ENCODE peak calls at places on chromosomes 13 and 19, in eight cellular contexts. V is epithelial cell of esophagus; H is astrocyte of the spinal cord; F is bronchial epithelial cell; B is breast epithelium; G is CD4-positive, alpha-beta memory T cell; C is thyroid gland; M is mesendoderm. K is an unnamed sample.
A peak's percentile ranks its signal among the peaks of the same experiment; 100 is the strongest.

GRCh38 chr13:111123649-111124048 is 8.5 kb downstream of the ARHGEF7 start:
- DNase-seq in C (no peak), F (no peak), V (no peak), H (no peak), B (no peak), G (no peak), M (no peak), K (no peak)

GRCh38 chr13:109768616-109769015 is 17.8 kb downstream of the IRS2 start:
- DNase-seq in M (no peak), B (no peak), F (no peak), C (no peak), H (no peak), G (no peak), V (no peak), K (no peak)

GRCh38 chr19:31612873-31613272 is 263.6 kb upstream of the TSHZ3 start:
- DNase-seq in V (no peak), G (no peak), F (no peak), H (no peak), B (no peak), C (no peak), M (peak; percentile 2), K (no peak)

GRCh38 chr19:41657157-41657556 is 30.3 kb upstream of the CEACAM4 start:
- DNase-seq in G (peak; percentile 52), V (no peak), C (no peak), F (no peak), B (no peak), M (no peak), H (no peak), K (no peak)

GRCh38 chr13:27481766-27482165 is 31.4 kb upstream of the MTIF3 start:
- DNase-seq in H (peak; percentile 13), G (no peak), B (no peak), V (peak; percentile 63), C (peak; percentile 49), M (peak; percentile 84), F (peak; percentile 29), K (no peak)

GRCh38 chr19:4764290-4764660 is 27.3 kb upstream of the FEM1A start:
- DNase-seq in M (no peak), F (no peak), B (no peak), C (no peak), H (no peak), G (no peak), V (no peak), K (no peak)

GRCh38 chr13:31224174-31224669 is 24.4 kb downstream of the B3GLCT start:
- DNase-seq in G (no peak), C (no peak), V (no peak), F (no peak), B (no peak), M (no peak), H (no peak), K (no peak)

GRCh38 chr19:30336290-30336689 is 35.9 kb upstream of the ZNF536 start:
- DNase-seq in G (no peak), V (no peak), M (no peak), H (no peak), C (no peak), B (no peak), F (no peak), K (no peak)

GRCh38 chr19:2033825-2034159 is 17.3 kb downstream of the MKNK2 start:
- DNase-seq in C (no peak), H (no peak), B (no peak), G (no peak), F (no peak), V (no peak), M (no peak), K (no peak)

GRCh38 chr19:2035590-2035991 is 15.5 kb downstream of the MKNK2 start:
- DNase-seq in B (no peak), H (no peak), F (no peak), C (peak; percentile 6), V (no peak), M (no peak), G (no peak), K (no peak)

GRCh38 chr19:2034729-2035589 is 16.1 kb downstream of the MKNK2 start:
- DNase-seq in F (peak; percentile 29), H (no peak), V (peak; percentile 60), B (no peak), G (peak; percentile 85), M (peak; percentile 86), C (peak; percentile 39), K (no peak)

GRCh38 chr19:2033115-2033824 is 17.8 kb upstream of the BTBD2 start:
- DNase-seq in C (no peak), H (no peak), F (no peak), B (no peak), M (no peak), V (no peak), G (no peak), K (no peak)

DNA sequence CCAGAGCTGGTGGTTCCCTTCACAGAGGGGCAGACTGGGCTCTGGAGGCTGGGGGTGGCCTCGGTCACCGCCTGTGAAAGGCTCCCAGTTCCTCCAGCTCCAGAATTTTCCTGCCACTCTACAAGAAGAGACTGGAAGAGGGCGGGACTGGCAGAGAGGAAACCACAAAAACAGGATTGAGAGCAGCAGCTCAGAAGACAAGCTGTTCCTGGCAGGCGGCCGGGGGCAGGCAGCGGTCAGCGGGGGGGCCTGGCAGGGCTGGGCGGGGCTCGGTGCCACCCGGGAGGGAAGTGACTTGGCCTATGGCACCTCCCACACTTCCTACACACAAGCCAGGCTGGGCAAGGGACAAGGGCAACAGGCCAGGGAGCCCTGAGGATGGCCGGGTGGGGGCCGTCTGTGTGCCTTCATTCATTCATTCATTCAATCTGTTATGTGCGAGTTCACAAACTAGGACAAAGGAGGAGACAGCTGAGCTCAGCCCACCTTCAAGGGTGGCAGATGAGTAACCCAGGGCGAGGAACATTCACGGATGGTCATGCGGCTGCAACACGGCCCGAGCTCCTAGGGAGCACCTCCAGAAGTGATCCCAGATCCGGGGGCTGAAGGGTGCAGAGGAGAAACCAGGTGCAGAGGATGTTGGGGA is 16.9 kb upstream of the BTBD2 start:
- DNase-seq in V (peak; percentile 86), F (peak; percentile 81), H (peak; percentile 88), G (peak; percentile 65), C (peak; percentile 99), B (peak; percentile 99), M (no peak), K (peak; percentile 55)
- H3K4me3 ChIP-seq in V (peak overlapping the region; percentile 19), F (no peak overlapping the region), H (no peak overlapping the region), G (no peak overlapping the region), C (no peak overlapping the region), B (no peak overlapping the region), M (no peak overlapping the region), K (peak overlapping the region; percentile 23)

GRCh38 chr19:44872661-44873060 is 18.4 kb upstream of the TOMM40 start:
- DNase-seq in F (no peak), G (no peak), H (no peak), M (no peak), V (no peak), B (no peak), C (no peak), K (no peak)

GRCh38 chr19:44874317-44874716 is 16.7 kb upstream of the TOMM40 start:
- DNase-seq in B (no peak), C (no peak), V (no peak), M (no peak), H (no peak), G (no peak), F (no peak), K (no peak)

GRCh38 chr19:44878119-44878865 is 12.8 kb upstream of the TOMM40 start:
- DNase-seq in H (no peak), F (no peak), C (peak; percentile 54), M (no peak), V (no peak), B (peak; percentile 72), G (no peak), K (no peak)

GRCh38 chr19:44876930-44877530 is 14.0 kb upstream of the TOMM40 start:
- DNase-seq in C (no peak), F (no peak), G (no peak), M (no peak), H (peak; percentile 21), V (no peak), B (no peak), K (no peak)

DNA sequence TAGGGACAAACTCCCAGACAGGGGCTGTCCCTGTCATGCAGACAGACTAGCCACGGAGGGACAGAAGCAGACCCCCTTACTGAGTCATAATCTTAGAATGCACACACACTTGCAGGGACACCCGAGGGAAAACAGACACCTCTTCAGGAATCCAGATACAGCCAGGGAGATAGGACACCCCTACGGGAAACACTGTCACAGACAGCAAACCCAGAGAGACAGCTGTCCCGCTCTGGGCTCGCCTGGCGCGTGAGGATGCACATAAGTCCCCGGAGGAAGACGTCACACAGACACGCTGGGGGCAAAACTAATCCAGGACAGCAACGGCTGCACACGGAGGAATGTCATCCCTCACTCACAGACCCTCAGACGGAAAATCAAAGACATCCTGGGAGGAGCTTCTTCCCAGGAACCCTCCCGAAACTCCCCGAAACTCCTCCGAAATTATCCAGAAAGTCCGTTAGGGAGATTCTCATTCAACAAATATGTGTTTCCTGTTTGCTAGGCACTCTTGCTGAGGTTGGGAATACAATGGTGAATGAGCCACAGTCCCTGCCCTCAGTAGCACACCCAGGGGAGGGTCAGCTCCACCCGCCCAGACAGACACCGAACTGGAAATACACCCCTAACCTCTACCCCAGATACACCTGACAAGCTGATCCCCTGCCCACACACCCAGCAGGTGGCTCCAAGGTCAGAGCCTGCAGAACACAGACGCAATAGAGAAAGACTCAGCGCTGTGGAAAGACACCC is 15.2 kb upstream of the TOMM40 start:
- DNase-seq in M (no peak), F (peak; percentile 60), C (no peak), G (no peak), B (no peak), V (peak; percentile 81), H (peak; percentile 40), K (no peak)
- H3K4me3 ChIP-seq in M (no peak overlapping the region), F (no peak overlapping the region), C (no peak overlapping the region), G (no peak overlapping the region), B (no peak overlapping the region), V (no peak overlapping the region), H (no peak overlapping the region), K (no peak overlapping the region)

DNA sequence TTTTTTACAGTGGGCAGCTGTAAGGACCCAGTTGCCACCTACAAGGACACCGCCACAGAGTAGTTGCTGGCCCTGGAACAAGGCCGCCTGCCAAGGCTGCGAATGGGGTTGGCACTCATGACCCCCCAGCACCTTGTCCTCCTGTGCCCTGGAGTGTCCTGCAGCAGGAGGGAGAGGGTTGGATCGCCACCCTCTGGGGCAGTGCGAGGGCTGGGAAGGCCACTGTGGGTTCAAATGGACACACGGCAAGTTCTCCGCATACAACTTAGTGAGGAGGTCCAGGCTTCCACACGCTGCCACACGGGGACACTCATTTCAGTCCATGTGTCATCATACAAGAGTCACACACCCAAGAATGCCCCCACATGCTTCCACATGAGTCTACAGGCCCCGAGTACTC is 978 bp downstream of the KLK8 start:
- DNase-seq in G (no peak), V (no peak), F (no peak), M (no peak), C (no peak), H (no peak), B (no peak), K (no peak)
- H3K4me3 ChIP-seq in G (no peak overlapping the region), V (peak overlapping the region; percentile 44), F (no peak overlapping the region), M (no peak overlapping the region), C (no peak overlapping the region), H (no peak overlapping the region), B (no peak overlapping the region), K (peak overlapping the region; percentile 49)

DNA sequence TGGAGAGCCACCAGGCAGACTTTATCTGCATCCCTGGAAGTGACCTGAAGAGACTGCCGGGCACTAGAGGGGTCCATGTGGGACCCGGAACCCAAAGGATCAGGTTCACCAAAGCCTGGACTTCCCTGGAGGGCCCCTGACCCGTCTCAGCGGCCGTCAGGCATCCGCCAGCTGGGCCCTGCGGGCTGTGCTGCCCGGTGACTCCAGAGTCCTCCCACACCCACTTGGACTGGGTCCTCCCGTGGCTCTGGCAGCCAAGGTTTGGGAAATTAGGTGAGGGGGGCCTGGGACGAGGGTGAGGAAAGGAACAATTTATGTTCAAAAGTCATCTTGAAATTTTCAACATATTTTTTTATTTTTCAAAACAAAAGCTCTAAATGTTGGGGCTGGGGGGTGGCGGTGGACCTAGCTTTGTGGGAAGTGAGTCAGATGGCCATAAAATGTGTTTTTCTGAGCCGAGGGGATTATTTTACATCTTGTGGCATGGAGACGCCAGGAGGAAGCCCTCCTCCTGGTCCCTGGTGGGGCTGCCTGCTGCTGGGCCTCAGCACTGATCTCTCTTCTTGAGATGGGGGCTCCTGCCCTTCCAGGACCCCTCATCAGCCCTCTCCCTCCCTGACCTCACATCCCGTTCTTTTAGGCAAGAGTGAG is 20.2 kb downstream of the CEBPA start:
- DNase-seq in B (no peak), C (no peak), M (no peak), F (no peak), V (no peak), H (peak; percentile 17), G (no peak), K (no peak)
- H3K4me3 ChIP-seq in B (no peak overlapping the region), C (no peak overlapping the region), M (no peak overlapping the region), F (no peak overlapping the region), V (no peak overlapping the region), H (no peak overlapping the region), G (no peak overlapping the region), K (no peak overlapping the region)

K was measured in esophagus squamous epithelium.